ENCODE peak calls at places on chromosomes 13 and 19, in nine cellular contexts. E, N, L, V, Z, S, Y, J and O are unnamed samples.

GRCh38 chr13:104011505-104012270 is 945.5 kb upstream of the SLC10A2 start:
- DNase-seq in V (no peak), N (no peak), L (peak; percentile 25), Y (no peak), Z (no peak), S (no peak), J (no peak), E (no peak), O (peak; percentile 22)

GRCh38 chr19:12194827-12195500 is 32.1 kb downstream of the ZNF136 start:
- DNase-seq in L (peak; percentile 92), Y (peak; percentile 50), J (peak; percentile 88), N (peak; percentile 93), Z (no peak), S (no peak), E (peak; percentile 44), V (no peak), O (no peak)

GRCh38 chr19:10998045-10998533 is 37.3 kb downstream of the SMARCA4 start:
- DNase-seq in N (no peak), L (no peak), S (peak; percentile 17), Z (no peak), E (no peak), J (no peak), V (no peak), Y (peak; percentile 7), O (no peak)

GRCh38 chr13:69291292-69291906 is 816.2 kb upstream of the ATXN8OS start:
- DNase-seq in N (no peak), Z (no peak), L (peak; percentile 29), S (no peak), Y (no peak), V (no peak), J (no peak), E (no peak), O (no peak)

GRCh38 chr13:109271555-109271954 is 514.8 kb downstream of the IRS2 start:
- DNase-seq in J (no peak), L (no peak), N (no peak), Y (no peak), S (no peak), V (no peak), E (no peak), Z (no peak), O (no peak)

GRCh38 chr19:10230155-10230903 is 802 bp downstream of the S1PR2 start:
- DNase-seq in Z (no peak), V (peak; percentile 51), E (peak; percentile 43), L (peak; percentile 82), Y (peak; percentile 81), J (peak; percentile 60), N (peak; percentile 66), S (no peak), O (no peak)

GRCh38 chr13:98275711-98276171 is 98.7 kb upstream of the RNF113B start:
- DNase-seq in N (no peak), Z (no peak), Y (peak; percentile 63), S (no peak), L (no peak), E (no peak), V (no peak), J (no peak), O (no peak)

GRCh38 chr19:23002690-23003422 is at the start of gene ZNF728:
- DNase-seq in L (no peak), S (no peak), Y (no peak), Z (no peak), N (peak; percentile 80), V (no peak), E (no peak), J (peak; percentile 80), O (peak; percentile 9)

GRCh38 chr19:41355802-41356201 is 2.1 kb upstream of the TGFB1 start:
- DNase-seq in L (no peak), E (no peak), Z (no peak), N (no peak), V (no peak), Y (no peak), J (no peak), S (peak; percentile 18), O (no peak)

GRCh38 chr13:73307481-73307880 is 248.7 kb downstream of the KLF5 start:
- DNase-seq in S (no peak), V (no peak), J (no peak), Y (no peak), E (no peak), Z (no peak), N (no peak), L (no peak), O (no peak)

GRCh38 chr19:38880076-38880881 is 2.2 kb upstream of the RINL start:
- DNase-seq in L (no peak), N (no peak), J (no peak), Z (no peak), V (no peak), E (no peak), S (no peak), Y (no peak), O (no peak)

GRCh38 chr13:88919970-88920628 is 1248.9 kb downstream of the SLITRK5 start:
- DNase-seq in Y (no peak), Z (no peak), S (peak; percentile 98), J (no peak), E (no peak), N (no peak), L (no peak), V (no peak), O (no peak)

GRCh38 chr13:94674609-94675348 is 37.6 kb downstream of the SOX21 start:
- DNase-seq in S (peak; percentile 12), N (no peak), E (peak; percentile 67), L (peak; percentile 79), J (peak; percentile 22), V (peak; percentile 72), Z (peak; percentile 23), Y (peak; percentile 61), O (peak; percentile 24)

GRCh38 chr13:112960671-112961070 is 8.3 kb upstream of the MCF2L start:
- DNase-seq in Z (no peak), N (no peak), L (no peak), E (no peak), S (no peak), V (no peak), Y (no peak), J (no peak), O (no peak)

GRCh38 chr19:3986260-3987041 is 1.2 kb upstream of the EEF2 start:
- DNase-seq in Y (peak; percentile 93), V (no peak), L (no peak), E (peak; percentile 92), J (peak; percentile 67), S (peak; percentile 91), Z (peak; percentile 65), N (peak; percentile 73), O (peak; percentile 53)

GRCh38 chr13:29227560-29227959 is 367.9 kb downstream of the SLC7A1 start:
- DNase-seq in E (no peak), Z (no peak), J (no peak), S (peak; percentile 1), V (no peak), N (no peak), L (no peak), Y (peak; percentile 23), O (no peak)

GRCh38 chr19:58553799-58554493 is 959 bp downstream of the CHMP2A start:
- DNase-seq in J (no peak), Z (no peak), V (peak; percentile 22), E (no peak), Y (no peak), L (no peak), S (no peak), N (no peak), O (no peak)